ENCODE peak calls at places on chromosomes 4 and X, in seven cellular contexts. X is MM.1S; V is Peyer's patch; B is pancreas; G is CD8-positive, alpha-beta T cell; A is heart left ventricle; U is psoas muscle. Z is an unnamed sample.

GRCh38 chrX:24019448-24019847 is 7.5 kb downstream of the KLHL15 start:
- DNase-seq in X (no peak), V (no peak), B (no peak), G (no peak), A (no peak), U (no peak), Z (no peak)

GRCh38 chr4:86152454-86152853 is 207.4 kb downstream of the MAPK10 start:
- DNase-seq in X (no peak), V (no peak), B (no peak), G (no peak), A (no peak), U (no peak), Z (no peak)

GRCh38 chr4:4521069-4521468 is 20.8 kb downstream of the STX18 start:
- DNase-seq in X (no peak), V (no peak), B (no peak), G (no peak), A (no peak), U (no peak), Z (no peak)

GRCh38 chr4:96164814-96165351 is 325.0 kb downstream of the PDHA2 start:
- DNase-seq in X (no peak), V (no peak), B (no peak), G (no peak), A (no peak), U (no peak), Z (no peak)

GRCh38 chrX:11197671-11198070 is 86.5 kb downstream of the HCCS start:
- DNase-seq in X (no peak), V (no peak), B (no peak), G (no peak), A (no peak), U (no peak), Z (no peak)

GRCh38 chr4:85825937-85826678 is 351.2 kb downstream of the ARHGAP24 start:
- DNase-seq in X (peak; percentile 67), V (no peak), B (peak; percentile 54), G (no peak), A (no peak), U (no peak), Z (no peak)

GRCh38 chrX:40146471-40147398 is 49.0 kb upstream of the BCOR start:
- DNase-seq in X (no peak), V (no peak), B (no peak), G (no peak), A (no peak), U (no peak), Z (no peak)

GRCh38 chr4:7324651-7325121 is 110.0 kb downstream of the PSAPL1 start:
- DNase-seq in X (no peak), V (no peak), B (no peak), G (peak; percentile 51), A (no peak), U (peak; percentile 5), Z (no peak)

GRCh38 chr4:48836658-48837057 is 5.8 kb downstream of the OCIAD1 start:
- DNase-seq in X (no peak), V (no peak), B (no peak), G (no peak), A (no peak), U (no peak), Z (no peak)
- H3K36me3 ChIP-seq in X (peaks cover 16% of the 10 kb centered on the region), V (peaks cover 66% of the 10 kb centered on the region), B (peaks cover 17% of the 10 kb centered on the region), G (peaks cover 25% of the 10 kb centered on the region), A (peaks cover 3% of the 10 kb centered on the region), U (peaks cover 86% of the 10 kb centered on the region), Z (peaks cover 2% of the 10 kb centered on the region)

DNA sequence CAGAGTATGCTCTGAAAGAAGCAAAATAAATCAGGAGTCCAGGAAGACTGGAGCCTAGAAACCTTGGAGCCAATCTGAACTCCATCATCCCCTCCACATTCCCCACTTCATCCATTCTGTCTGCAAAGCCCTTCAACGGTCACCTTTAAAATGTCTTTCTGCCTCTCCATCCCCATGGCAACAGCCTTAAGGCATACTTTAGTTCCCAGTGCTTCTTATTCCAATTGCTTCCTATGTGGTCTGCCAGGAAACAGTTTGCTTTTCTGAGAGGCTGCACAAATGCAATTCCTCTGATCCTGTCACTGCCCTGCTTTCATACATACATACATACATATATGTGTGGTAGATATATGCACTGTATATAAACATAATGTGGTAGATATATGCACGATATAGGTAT is 802 bp upstream of the MAGEH1 start:
- DNase-seq in X (no peak), V (no peak), B (no peak), G (no peak), A (no peak), U (no peak), Z (no peak)
- H3K4me3 ChIP-seq in X (peak overlapping the region; percentile 68), V (no peak overlapping the region), B (no peak overlapping the region), G (peak overlapping the region; percentile 86), A (peak overlapping the region; percentile 72), U (peak overlapping the region; percentile 76), Z (peak overlapping the region; percentile 76)

DNA sequence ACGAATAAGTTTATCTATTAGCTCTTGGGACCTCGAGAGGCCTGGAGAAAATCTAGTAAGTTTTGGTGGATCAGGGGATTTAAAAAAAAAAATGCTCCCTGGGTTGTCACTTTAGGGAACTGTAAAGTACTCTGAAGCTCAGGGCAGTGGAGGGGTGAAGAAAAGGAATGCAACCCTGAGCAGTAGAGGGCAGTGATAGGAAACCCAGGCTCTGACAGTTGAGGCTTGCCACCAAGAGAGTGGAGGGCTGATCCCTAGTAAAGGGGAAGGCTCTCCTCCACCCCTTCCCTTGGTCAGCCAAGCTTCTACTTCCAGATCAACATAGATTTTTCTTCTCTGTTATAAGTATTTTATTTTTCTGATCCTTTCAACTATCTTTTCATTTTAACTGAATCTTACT is 73.1 kb downstream of the FBXO8 start:
- DNase-seq in X (no peak), V (no peak), B (no peak), G (no peak), A (no peak), U (no peak), Z (no peak)
- TF ChIP-seq CTCF in X (no peak), V (no peak), B (no peak), G (no peak), A (no peak), U (no peak), Z (no peak)

GRCh38 chrX:101398694-101399093 is 7.9 kb downstream of the RPL36A start:
- DNase-seq in X (no peak), V (no peak), B (no peak), G (no peak), A (no peak), U (no peak), Z (no peak)
- H3K36me3 ChIP-seq in X (no peaks in the 10 kb centered on the region), V (no peaks in the 10 kb centered on the region), B (no peaks in the 10 kb centered on the region), G (no peaks in the 10 kb centered on the region), A (no peaks in the 10 kb centered on the region), U (peaks cover 72% of the 10 kb centered on the region), Z (no peaks in the 10 kb centered on the region)

GRCh38 chr4:114601304-114602052 is 2.9 kb downstream of the UGT8 start:
- DNase-seq in X (no peak), V (peak; percentile 34), B (no peak), G (no peak), A (no peak), U (no peak), Z (peak; percentile 30)

GRCh38 chr4:114600672-114601071 is 2.1 kb downstream of the UGT8 start:
- DNase-seq in X (peak; percentile 61), V (no peak), B (no peak), G (no peak), A (no peak), U (no peak), Z (no peak)

GRCh38 chr4:114599231-114600065 is 841 bp downstream of the UGT8 start:
- DNase-seq in X (no peak), V (peak; percentile 55), B (peak; percentile 31), G (no peak), A (no peak), U (no peak), Z (peak; percentile 40)

GRCh38 chr4:114598191-114599121 is at the start of gene UGT8:
- DNase-seq in X (no peak), V (peak; percentile 89), B (peak; percentile 75), G (no peak), A (peak; percentile 72), U (peak; percentile 17), Z (peak; percentile 73)

DNA sequence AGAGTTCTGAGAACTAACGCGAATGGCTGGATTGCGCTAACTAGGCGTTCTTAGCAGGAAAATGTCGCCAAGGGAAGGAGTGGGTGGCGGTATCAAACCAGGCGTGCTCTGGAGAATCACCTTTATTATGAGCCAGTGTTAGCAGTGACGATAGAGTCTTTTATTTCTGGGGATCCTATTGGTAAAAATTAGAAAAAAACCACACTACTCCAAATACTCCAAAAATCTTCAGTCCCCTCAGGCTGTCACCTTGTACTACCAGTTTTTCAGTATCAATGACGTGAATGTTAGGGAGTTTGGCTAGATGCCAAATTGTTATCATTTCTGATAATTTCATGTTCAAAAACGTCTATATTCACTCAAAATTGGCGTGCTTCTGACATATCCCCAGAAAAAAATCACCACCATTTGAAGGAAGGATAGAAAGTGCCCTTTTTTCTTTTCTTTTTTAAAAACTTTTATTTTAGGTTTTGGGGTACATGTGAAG is 1.5 kb downstream of the UGT8 start:
- DNase-seq in X (no peak), V (no peak), B (no peak), G (no peak), A (no peak), U (no peak), Z (no peak)
- H3K4me3 ChIP-seq in X (peak overlapping the region; percentile 45), V (peak overlapping the region; percentile 53), B (no peak overlapping the region), G (no peak overlapping the region), A (no peak overlapping the region), U (peak overlapping the region; percentile 62), Z (peak overlapping the region; percentile 76)

GRCh38 chr4:183377491-183377890 is 55.3 kb upstream of the CLDN24 start:
- DNase-seq in X (no peak), V (no peak), B (no peak), G (no peak), A (no peak), U (no peak), Z (no peak)
- TF ChIP-seq CTCF in X (no peak), V (no peak), B (no peak), G (no peak), A (no peak), U (no peak), Z (no peak)

DNA sequence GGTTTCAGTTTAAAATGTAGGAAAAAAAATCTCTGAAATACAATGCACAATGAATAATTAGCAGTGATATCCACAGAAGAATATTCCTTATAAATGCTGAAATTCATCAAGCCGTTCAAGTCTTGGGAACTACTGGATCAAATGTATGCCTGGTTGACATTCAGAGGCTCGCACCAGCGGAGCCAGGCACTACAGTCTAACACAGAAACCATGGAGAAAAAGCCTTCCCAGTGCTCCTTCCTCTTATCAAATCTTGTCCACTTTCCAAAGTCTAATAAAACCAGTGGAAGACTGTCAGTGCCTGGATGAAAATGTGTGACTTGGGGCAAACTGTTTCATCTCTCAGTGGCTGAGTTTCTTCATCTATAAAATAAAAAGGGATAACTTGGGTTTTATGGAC is 35.9 kb downstream of the CENPU start:
- DNase-seq in X (no peak), V (no peak), B (no peak), G (no peak), A (no peak), U (no peak), Z (no peak)
- H3K36me3 ChIP-seq in X (peaks cover 27% of the 10 kb centered on the region), V (peaks cover 15% of the 10 kb centered on the region), B (no peaks in the 10 kb centered on the region), G (no peaks in the 10 kb centered on the region), A (no peaks in the 10 kb centered on the region), U (peaks cover 35% of the 10 kb centered on the region), Z (peaks cover 2% of the 10 kb centered on the region)

DNA sequence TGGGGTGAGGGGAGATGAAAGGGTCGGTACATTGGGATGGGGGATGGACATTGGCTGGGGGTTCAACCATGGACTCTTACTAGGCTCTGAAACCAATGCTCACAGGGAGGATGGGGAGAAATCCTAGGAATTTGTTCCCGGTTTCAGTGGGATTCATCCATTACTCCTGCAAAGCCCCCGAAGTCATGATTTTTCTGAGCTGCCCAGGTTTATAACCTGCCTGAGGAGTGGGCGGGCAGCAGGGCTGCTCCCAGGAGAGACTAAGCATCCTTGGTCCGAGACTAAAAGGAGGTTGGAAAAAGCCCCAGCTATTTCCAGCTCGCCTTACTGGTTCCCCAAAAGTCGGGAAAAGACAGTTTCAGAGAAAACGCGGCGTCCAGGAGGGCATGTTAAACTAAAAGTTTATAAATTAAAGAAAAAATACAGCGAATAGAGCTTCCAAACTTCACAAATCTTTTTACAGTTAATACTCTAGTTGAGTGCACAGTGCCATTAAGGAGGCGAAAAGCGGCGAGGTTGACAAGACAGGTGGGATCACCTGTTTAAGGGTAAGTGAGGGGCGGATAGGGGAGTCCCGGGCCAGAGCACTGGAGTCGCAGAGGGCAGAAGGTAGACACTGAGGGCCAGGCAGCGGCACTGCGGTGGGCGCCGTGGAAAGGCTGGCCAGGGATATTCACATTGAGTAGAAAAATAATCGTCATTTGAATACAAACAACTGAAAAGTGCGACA is 3.7 kb downstream of the NKX3-2 start:
- DNase-seq in X (no peak), V (no peak), B (no peak), G (no peak), A (no peak), U (no peak), Z (no peak)
- H3K4me3 ChIP-seq in X (no peak overlapping the region), V (no peak overlapping the region), B (no peak overlapping the region), G (peak overlapping the region; percentile 20), A (no peak overlapping the region), U (no peak overlapping the region), Z (no peak overlapping the region)

Z was measured in GM06990.